ENCODE peak calls at places on chromosomes 3 and 15, in five cellular contexts. F, K, N, S and Y are unnamed samples.

GRCh38 chr15:23437673-23438072 is 9.4 kb downstream of the GOLGA6L2 start:
- DNase-seq in K (no peak), F (no peak), S (no peak), N (no peak), Y (no peak)

GRCh38 chr3:148459931-148460513 is 237.7 kb upstream of the AGTR1 start:
- DNase-seq in F (peak; percentile 47), K (no peak), N (no peak), S (peak; percentile 19), Y (no peak)

GRCh38 chr3:169952045-169952444 is 14.6 kb upstream of the SEC62 start:
- DNase-seq in N (no peak), S (no peak), K (no peak), F (peak; percentile 27), Y (no peak)

GRCh38 chr3:2921903-2922302 is 188.3 kb downstream of the IL5RA start:
- DNase-seq in S (peak; percentile 24), N (no peak), K (no peak), F (peak; percentile 5), Y (peak; percentile 6)

GRCh38 chr15:60840703-60841411 is 361.9 kb upstream of the ICE2 start:
- DNase-seq in F (no peak), N (no peak), K (no peak), S (no peak), Y (no peak)

GRCh38 chr3:196048922-196049566 is 32.8 kb downstream of the TFRC start:
- DNase-seq in N (no peak), K (no peak), S (no peak), F (no peak), Y (no peak)

GRCh38 chr3:57745101-57745500 is 11.0 kb upstream of the SLMAP start:
- DNase-seq in N (no peak), S (no peak), F (no peak), K (no peak), Y (no peak)

GRCh38 chr3:127375151-127375937 is 87.5 kb upstream of the PRR20G start:
- DNase-seq in N (no peak), F (no peak), S (no peak), K (no peak), Y (no peak)

GRCh38 chr15:75042730-75043508 is 19.5 kb downstream of the PPCDC start:
- DNase-seq in F (peak; percentile 49), N (peak; percentile 46), K (no peak), S (peak; percentile 98), Y (peak; percentile 90)

GRCh38 chr15:60973637-60974415 is 255.3 kb downstream of the RORA start:
- DNase-seq in F (peak; percentile 76), N (no peak), S (no peak), K (no peak), Y (no peak)

GRCh38 chr3:78430741-78431140 is 1337.1 kb downstream of the ROBO1 start:
- DNase-seq in S (no peak), F (no peak), K (no peak), N (no peak), Y (no peak)

GRCh38 chr3:100634493-100635272 is 25.3 kb downstream of the ADGRG7 start:
- DNase-seq in K (no peak), N (peak; percentile 3), S (peak; percentile 17), F (peak; percentile 24), Y (no peak)

GRCh38 chr3:10581251-10581650 is 75.9 kb upstream of the ATP2B2 start:
- DNase-seq in S (no peak), F (peak; percentile 22), N (no peak), K (no peak), Y (no peak)

GRCh38 chr3:44058022-44058867 is 183.4 kb upstream of the TOPAZ1 start:
- DNase-seq in N (no peak), S (peak; percentile 78), F (peak; percentile 87), K (no peak), Y (peak; percentile 83)

GRCh38 chr3:178019645-178020044 is 516.6 kb upstream of the KCNMB2 start:
- DNase-seq in F (no peak), S (no peak), N (no peak), K (no peak), Y (no peak)

GRCh38 chr3:173398111-173398479 is 551 bp downstream of the NLGN1 start:
- DNase-seq in S (no peak), F (peak; percentile 76), K (no peak), N (peak; percentile 40), Y (no peak)

GRCh38 chr3:138774529-138775253 is 60.0 kb downstream of the PIK3CB start:
- DNase-seq in N (no peak), F (peak; percentile 99), S (no peak), K (no peak), Y (no peak)

GRCh38 chr15:80789836-80790235 is 10.7 kb downstream of the CEMIP start:
- DNase-seq in N (no peak), S (no peak), F (no peak), K (no peak), Y (no peak)

GRCh38 chr3:146777941-146778340 is 172.8 kb upstream of the PLSCR5 start:
- DNase-seq in F (no peak), N (no peak), S (no peak), K (no peak), Y (no peak)

GRCh38 chr3:171809513-171810277 is 588 bp downstream of the PLD1 start:
- DNase-seq in S (no peak), N (peak; percentile 71), F (peak; percentile 99), K (no peak), Y (peak; percentile 16)

GRCh38 chr15:95930659-95931375 is 399.7 kb upstream of the NR2F2 start:
- DNase-seq in F (no peak), S (no peak), N (no peak), K (no peak), Y (no peak)

GRCh38 chr15:62306851-62307504 is 141.9 kb upstream of the C2CD4B start:
- DNase-seq in K (peak; percentile 83), S (peak; percentile 52), N (peak; percentile 46), F (peak; percentile 87), Y (peak; percentile 40)

GRCh38 chr15:91357527-91357926 is 257.5 kb downstream of the SV2B start:
- DNase-seq in S (no peak), K (no peak), N (no peak), F (no peak), Y (no peak)

GRCh38 chr15:50953302-50953701 is 44.8 kb downstream of the AP4E1 start:
- DNase-seq in F (peak; percentile 66), K (no peak), S (no peak), N (no peak), Y (no peak)

GRCh38 chr15:85542895-85543331 is 162.5 kb downstream of the AKAP13 start:
- DNase-seq in N (no peak), K (no peak), S (no peak), F (peak; percentile 7), Y (no peak)

GRCh38 chr3:49721165-49721860 is 1.8 kb upstream of the AMIGO3 start:
- DNase-seq in F (no peak), N (no peak), S (no peak), K (no peak), Y (no peak)

GRCh38 chr15:39539466-39539865 is 41.4 kb upstream of the THBS1 start:
- DNase-seq in N (no peak), F (peak; percentile 4), S (no peak), K (no peak), Y (no peak)

GRCh38 chr3:49500408-49501257 is 30.6 kb downstream of the DAG1 start:
- DNase-seq in N (no peak), F (peak; percentile 99), S (no peak), K (no peak), Y (no peak)

GRCh38 chr3:36603423-36603822 is 160.9 kb downstream of the DCLK3 start:
- DNase-seq in F (no peak), K (no peak), S (no peak), N (no peak), Y (no peak)

GRCh38 chr15:34023932-34024331 is 15.1 kb downstream of the AVEN start:
- DNase-seq in S (no peak), F (peak; percentile 43), N (no peak), K (no peak), Y (no peak)

GRCh38 chr3:158658889-158659288 is 13.6 kb downstream of the LXN start:
- DNase-seq in F (no peak), S (no peak), K (no peak), N (no peak), Y (no peak)

GRCh38 chr15:40252438-40253178 is 13.7 kb downstream of the PAK6 start:
- DNase-seq in S (no peak), F (peak; percentile 35), K (no peak), N (peak; percentile 66), Y (peak; percentile 53)

GRCh38 chr15:65192016-65192415 is 6.9 kb upstream of the CLPX start:
- DNase-seq in K (no peak), F (peak; percentile 24), N (no peak), S (peak; percentile 17), Y (no peak)

GRCh38 chr3:99730870-99731269 is 86.8 kb upstream of the CMSS1 start:
- DNase-seq in S (no peak), N (no peak), K (no peak), F (no peak), Y (no peak)

GRCh38 chr3:14324224-14324944 is 78.0 kb upstream of the SLC6A6 start:
- DNase-seq in F (peak; percentile 19), S (no peak), N (no peak), K (no peak), Y (no peak)

GRCh38 chr3:125052671-125053303 is 3.0 kb downstream of the HEG1 start:
- DNase-seq in K (no peak), S (no peak), N (no peak), F (peak; percentile 95), Y (no peak)

GRCh38 chr15:88269371-88270062 is 13.0 kb upstream of the NTRK3 start:
- DNase-seq in K (no peak), N (no peak), F (no peak), S (no peak), Y (no peak)